ENCODE peak calls at places on chromosomes 11 and 22, in five cellular contexts. Y is omental fat pad; K is CD8-positive, alpha-beta T cell; H is EL; T is dorsolateral prefrontal cortex. E is an unnamed sample.

GRCh38 chr22:27853404-27853803 is 51.8 kb upstream of the MN1 start:
- DNase-seq in Y (no peak), K (no peak), H (no peak), T (no peak), E (no peak)

GRCh38 chr22:32991353-32992115 is 66.6 kb downstream of the SYN3 start:
- DNase-seq in Y (no peak), H (peak), K (no peak), T (no peak), E (no peak)

GRCh38 chr11:111520565-111520964 is 6.0 kb downstream of the HOATZ start:
- DNase-seq in K (no peak), T (no peak), Y (no peak), H (peak), E (no peak)

GRCh38 chr22:40215266-40215665 is 37.5 kb downstream of the TNRC6B start:
- DNase-seq in T (no peak), H (peak), Y (no peak), K (no peak), E (no peak)

GRCh38 chr11:16889905-16890304 is 124.3 kb downstream of the PLEKHA7 start:
- DNase-seq in K (no peak), T (no peak), H (no peak), Y (no peak), E (no peak)

GRCh38 chr11:45676522-45677095 is 11.2 kb upstream of the CHST1 start:
- DNase-seq in T (no peak), Y (no peak), K (no peak), H (no peak), E (no peak)

GRCh38 chr11:121766138-121766537 is 313.4 kb upstream of the SORL1-AS1 start:
- DNase-seq in K (no peak), H (no peak), Y (no peak), T (no peak), E (no peak)

GRCh38 chr22:35212020-35212419 is 45.3 kb upstream of the HMGXB4 start:
- DNase-seq in H (peak), T (no peak), K (no peak), Y (no peak), E (no peak)

GRCh38 chr22:47370448-47371262 is 608.2 kb downstream of the TBC1D22A start:
- DNase-seq in Y (no peak), T (no peak), H (no peak), K (no peak), E (no peak)

GRCh38 chr22:37162221-37163095 is 12.7 kb upstream of the IL2RB start:
- DNase-seq in H (no peak), T (no peak), Y (no peak), K (peak), E (no peak)

GRCh38 chr22:44337658-44338004 is 24.9 kb upstream of the SHISAL1 start:
- DNase-seq in H (peak), T (peak), K (no peak), Y (peak), E (no peak)

GRCh38 chr11:117419136-117419914 is 91.7 kb downstream of the CEP164 start:
- DNase-seq in H (peak), Y (no peak), K (no peak), T (no peak), E (no peak)

GRCh38 chr11:9158898-9159391 is 67.5 kb upstream of the SCUBE2 start:
- DNase-seq in H (peak), T (no peak), K (no peak), Y (no peak), E (no peak)

GRCh38 chr11:16081756-16082531 is 274.4 kb downstream of the SOX6 start:
- DNase-seq in K (no peak), T (peak), H (no peak), Y (no peak), E (no peak)

GRCh38 chr11:66800720-66801428 is 42.4 kb upstream of the RCE1 start:
- DNase-seq in Y (no peak), K (no peak), T (no peak), H (no peak), E (no peak)

GRCh38 chr11:108498816-108499408 is 728 bp upstream of the POGLUT3 start:
- DNase-seq in Y (no peak), T (no peak), K (no peak), H (no peak), E (no peak)

GRCh38 chr11:115222218-115222862 is 281.9 kb downstream of the CADM1 start:
- DNase-seq in Y (no peak), T (no peak), H (peak), K (no peak), E (no peak)

GRCh38 chr11:112693781-112694180 is 267.4 kb upstream of the NCAM1 start:
- DNase-seq in T (no peak), Y (no peak), H (no peak), K (no peak), E (no peak)

GRCh38 chr11:62921573-62922188 is 518 bp upstream of the CHRM1 start:
- DNase-seq in T (peak), H (peak), K (no peak), Y (no peak), E (no peak)

GRCh38 chr11:93032580-93032979 is 63.1 kb downstream of the MTNR1B start:
- DNase-seq in K (no peak), Y (no peak), T (no peak), H (no peak), E (no peak)

GRCh38 chr11:29129850-29130249 is 887.0 kb downstream of the KCNA4 start:
- DNase-seq in Y (no peak), T (no peak), H (peak), K (no peak), E (no peak)

GRCh38 chr11:121482231-121483129 is 29.7 kb upstream of the SORL1-AS1 start:
- DNase-seq in T (no peak), K (peak), Y (no peak), H (no peak), E (no peak)

GRCh38 chr11:69239320-69240040 is 54.5 kb upstream of the MYEOV start:
- DNase-seq in Y (no peak), H (no peak), T (no peak), K (no peak), E (no peak)

GRCh38 chr22:28674121-28674563 is 5.5 kb downstream of the TTC28 start:
- DNase-seq in H (peak), Y (no peak), T (no peak), K (no peak), E (no peak)

GRCh38 chr22:36081023-36081431 is 52.4 kb upstream of the RBFOX2 start:
- DNase-seq in H (peak), Y (no peak), K (no peak), T (no peak), E (no peak)

GRCh38 chr11:74182635-74183034 is 11.5 kb downstream of the PPME1 start:
- DNase-seq in K (no peak), H (peak), Y (no peak), T (no peak), E (no peak)

GRCh38 chr22:43628253-43628649 is 183.9 kb downstream of the EFCAB6 start:
- DNase-seq in H (no peak), T (no peak), Y (no peak), K (no peak), E (no peak)

GRCh38 chr11:75547617-75548054 is 14.4 kb upstream of the SERPINH1 start:
- DNase-seq in Y (peak), H (peak), T (peak), K (peak), E (no peak)

GRCh38 chr11:78708388-78708787 is 133.7 kb upstream of the NARS2 start:
- DNase-seq in Y (no peak), T (no peak), H (peak), K (no peak), E (no peak)

GRCh38 chr22:36111316-36111715 is 49.2 kb downstream of the APOL3 start:
- DNase-seq in H (no peak), T (no peak), K (no peak), Y (no peak), E (no peak)

GRCh38 chr11:8649361-8649760 is 33.1 kb downstream of the TRIM66 start:
- DNase-seq in H (peak), T (no peak), K (no peak), Y (no peak), E (no peak)

GRCh38 chr11:925158-925495 is 543 bp upstream of the AP2A2 start:
- DNase-seq in T (no peak), Y (no peak), H (no peak), K (no peak), E (no peak)

GRCh38 chr11:111440416-111441205 is 61.5 kb upstream of the POU2AF1 start:
- DNase-seq in K (no peak), Y (no peak), H (no peak), T (no peak), E (no peak)

GRCh38 chr11:11454671-11455223 is 101.7 kb upstream of the CSNK2A3 start:
- DNase-seq in H (no peak), Y (no peak), K (no peak), T (no peak), E (no peak)

E was measured in CMK.